ENCODE peak calls at places on chromosomes 4 and X, in six cellular contexts. One of them, this sample, is unnamed.
A peak's percentile ranks its signal among the peaks of the same experiment; 100 is the strongest.

GRCh38 chr4:86497131-86497530 is 97.0 kb upstream of the PTPN13 start:
- DNase-seq in H9: no peak
- DNase-seq in HCT116: no peak
- DNase-seq in neural progenitor cell: no peak
- DNase-seq in IMR-90: no peak
- DNase-seq in GM12878: peak; percentile 16
- DNase-seq in this sample: no peak

GRCh38 chrX:54494970-54495813 is 842 bp downstream of the FGD1 start:
- DNase-seq in neural progenitor cell: peak; percentile 47
- DNase-seq in HCT116: no peak
- DNase-seq in H9: no peak
- DNase-seq in GM12878: no peak
- DNase-seq in IMR-90: peak; percentile 18
- DNase-seq in this sample: peak; percentile 22

GRCh38 chr4:179029683-179030082 is 1587.4 kb upstream of the AGA start:
- DNase-seq in H9: no peak
- DNase-seq in IMR-90: no peak
- DNase-seq in HCT116: no peak
- DNase-seq in GM12878: no peak
- DNase-seq in neural progenitor cell: no peak
- DNase-seq in this sample: no peak

GRCh38 chr4:159764343-159764952 is 661.6 kb downstream of the RAPGEF2 start:
- DNase-seq in IMR-90: no peak
- DNase-seq in GM12878: no peak
- DNase-seq in HCT116: peak; percentile 62
- DNase-seq in neural progenitor cell: peak; percentile 67
- DNase-seq in H9: no peak
- DNase-seq in this sample: no peak

GRCh38 chr4:39446842-39447573 is 11.7 kb downstream of the RPL9 start:
- DNase-seq in HCT116: no peak
- DNase-seq in IMR-90: peak; percentile 28
- DNase-seq in H9: peak; percentile 82
- DNase-seq in GM12878: peak; percentile 48
- DNase-seq in neural progenitor cell: peak; percentile 49
- DNase-seq in this sample: no peak

GRCh38 chr4:38114435-38114834 is 154.2 kb downstream of the PTTG2 start:
- DNase-seq in H9: peak; percentile 57
- DNase-seq in IMR-90: no peak
- DNase-seq in HCT116: no peak
- DNase-seq in GM12878: no peak
- DNase-seq in neural progenitor cell: peak; percentile 70
- DNase-seq in this sample: no peak

GRCh38 chr4:37685211-37685725 is 908 bp downstream of the RELL1 start:
- DNase-seq in GM12878: no peak
- DNase-seq in neural progenitor cell: peak; percentile 16
- DNase-seq in H9: no peak
- DNase-seq in IMR-90: peak; percentile 82
- DNase-seq in HCT116: no peak
- DNase-seq in this sample: no peak

GRCh38 chrX:131331152-131331551 is 42.0 kb upstream of the IGSF1 start:
- DNase-seq in GM12878: no peak
- DNase-seq in neural progenitor cell: no peak
- DNase-seq in H9: peak; percentile 27
- DNase-seq in HCT116: no peak
- DNase-seq in IMR-90: no peak
- DNase-seq in this sample: no peak

GRCh38 chrX:23623797-23624196 is 43.5 kb upstream of the PRDX4 start:
- DNase-seq in IMR-90: no peak
- DNase-seq in GM12878: no peak
- DNase-seq in H9: no peak
- DNase-seq in neural progenitor cell: no peak
- DNase-seq in HCT116: no peak
- DNase-seq in this sample: no peak

GRCh38 chr4:57124145-57124544 is 14.0 kb upstream of the IGFBP7 start:
- DNase-seq in HCT116: no peak
- DNase-seq in H9: no peak
- DNase-seq in GM12878: no peak
- DNase-seq in IMR-90: no peak
- DNase-seq in neural progenitor cell: no peak
- DNase-seq in this sample: no peak

GRCh38 chr4:98006060-98006459 is 137.2 kb downstream of the STPG2 start:
- DNase-seq in HCT116: no peak
- DNase-seq in neural progenitor cell: no peak
- DNase-seq in GM12878: no peak
- DNase-seq in H9: no peak
- DNase-seq in IMR-90: no peak
- DNase-seq in this sample: no peak

GRCh38 chr4:173211222-173211621 is 42.6 kb downstream of the GALNT7 start:
- DNase-seq in GM12878: no peak
- DNase-seq in neural progenitor cell: no peak
- DNase-seq in IMR-90: no peak
- DNase-seq in H9: no peak
- DNase-seq in HCT116: no peak
- DNase-seq in this sample: no peak

GRCh38 chr4:106818764-106819163 is 217.3 kb downstream of the DKK2 start:
- DNase-seq in IMR-90: no peak
- DNase-seq in HCT116: no peak
- DNase-seq in H9: no peak
- DNase-seq in GM12878: no peak
- DNase-seq in neural progenitor cell: no peak
- DNase-seq in this sample: no peak

DNA sequence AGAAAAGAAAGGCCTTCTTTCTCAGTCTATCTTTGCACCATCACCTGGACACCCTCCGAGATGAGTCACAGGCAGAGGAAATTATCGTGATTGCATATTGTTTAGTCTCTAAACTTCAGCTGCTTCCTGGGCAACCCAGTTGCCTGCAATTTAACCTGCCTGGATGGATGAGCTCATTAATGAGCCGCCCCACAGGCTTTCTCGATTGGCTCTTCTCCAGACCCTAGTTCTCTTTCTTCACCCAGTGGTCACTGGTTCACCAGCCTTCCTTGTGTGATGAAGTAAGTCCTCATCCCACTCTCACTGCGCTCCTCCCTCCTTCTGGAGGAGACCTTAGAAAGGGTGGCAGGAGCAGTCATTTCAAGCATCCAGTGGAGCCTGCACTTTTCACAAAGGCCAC is 94.4 kb downstream of the SOWAHB start:
- DNase-seq in neural progenitor cell: no peak
- DNase-seq in H9: no peak
- DNase-seq in GM12878: no peak
- DNase-seq in IMR-90: peak; percentile 92
- DNase-seq in HCT116: no peak
- DNase-seq in this sample: peak; percentile 78
- H2AFZ ChIP-seq in neural progenitor cell: peak overlapping the region; percentile 74
- H2AFZ ChIP-seq in H9: no peak overlapping the region
- H2AFZ ChIP-seq in GM12878: no peak overlapping the region
- H2AFZ ChIP-seq in IMR-90: peak overlapping the region; percentile 71
- H2AFZ ChIP-seq in HCT116: no peak overlapping the region
- H2AFZ ChIP-seq in this sample: peak overlapping the region; percentile 40

GRCh38 chr4:113232194-113232593 is 182.7 kb downstream of the ANK2 start:
- DNase-seq in HCT116: no peak
- DNase-seq in GM12878: no peak
- DNase-seq in IMR-90: peak; percentile 6
- DNase-seq in H9: no peak
- DNase-seq in neural progenitor cell: no peak
- DNase-seq in this sample: no peak
- TF ChIP-seq CTCF in HCT116: no peak
- TF ChIP-seq CTCF in GM12878: no peak
- TF ChIP-seq CTCF in IMR-90: no peak
- TF ChIP-seq CTCF in H9: no peak
- TF ChIP-seq CTCF in neural progenitor cell: no peak
- TF ChIP-seq CTCF in this sample: no peak

GRCh38 chr4:143019351-143019750 is 165.4 kb upstream of the USP38 start:
- DNase-seq in H9: no peak
- DNase-seq in HCT116: no peak
- DNase-seq in GM12878: no peak
- DNase-seq in IMR-90: no peak
- DNase-seq in neural progenitor cell: no peak
- DNase-seq in this sample: no peak

GRCh38 chr4:143021384-143021783 is 163.3 kb upstream of the USP38 start:
- DNase-seq in neural progenitor cell: no peak
- DNase-seq in HCT116: no peak
- DNase-seq in GM12878: peak; percentile 47
- DNase-seq in H9: no peak
- DNase-seq in IMR-90: no peak
- DNase-seq in this sample: no peak

GRCh38 chr4:143016171-143016570 is 168.5 kb upstream of the USP38 start:
- DNase-seq in HCT116: no peak
- DNase-seq in neural progenitor cell: no peak
- DNase-seq in H9: no peak
- DNase-seq in GM12878: no peak
- DNase-seq in IMR-90: no peak
- DNase-seq in this sample: no peak

DNA sequence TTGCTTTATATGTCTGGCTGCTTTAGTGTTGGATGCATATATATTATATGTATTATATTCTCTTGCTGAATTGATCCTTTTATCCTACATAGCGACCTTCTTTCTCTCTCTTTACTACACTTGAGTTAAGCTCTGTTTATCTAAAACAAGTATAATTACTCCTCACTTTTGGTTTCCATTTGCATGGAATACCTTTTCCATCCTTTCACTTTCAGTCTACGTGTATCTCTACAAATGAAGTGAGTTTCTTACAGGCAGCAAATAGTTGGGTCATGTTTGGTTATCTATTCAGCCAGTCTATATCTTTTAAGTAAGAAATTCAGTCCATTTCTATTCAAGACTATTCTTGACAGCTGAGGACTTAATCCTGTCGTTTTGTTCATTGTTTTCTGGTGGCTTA is 167.5 kb upstream of the USP38 start:
- DNase-seq in neural progenitor cell: no peak
- DNase-seq in HCT116: no peak
- DNase-seq in H9: no peak
- DNase-seq in IMR-90: no peak
- DNase-seq in GM12878: no peak
- DNase-seq in this sample: no peak
- H2AFZ ChIP-seq in neural progenitor cell: no peak overlapping the region
- H2AFZ ChIP-seq in HCT116: no peak overlapping the region
- H2AFZ ChIP-seq in H9: no peak overlapping the region
- H2AFZ ChIP-seq in IMR-90: no peak overlapping the region
- H2AFZ ChIP-seq in GM12878: no peak overlapping the region
- H2AFZ ChIP-seq in this sample: no peak overlapping the region

GRCh38 chrX:76127341-76127740 is 45.5 kb upstream of the PBDC1 start:
- DNase-seq in H9: no peak
- DNase-seq in neural progenitor cell: no peak
- DNase-seq in HCT116: no peak
- DNase-seq in IMR-90: no peak
- DNase-seq in GM12878: no peak
- DNase-seq in this sample: no peak
- TF ChIP-seq CTCF in H9: peak; percentile 27
- TF ChIP-seq CTCF in neural progenitor cell: no peak
- TF ChIP-seq CTCF in HCT116: no peak
- TF ChIP-seq CTCF in IMR-90: no peak
- TF ChIP-seq CTCF in GM12878: peak; percentile 34
- TF ChIP-seq CTCF in this sample: peak; percentile 31

GRCh38 chr4:164440196-164440595 is 313.7 kb upstream of the SMIM31 start:
- DNase-seq in HCT116: no peak
- DNase-seq in GM12878: no peak
- DNase-seq in IMR-90: peak; percentile 21
- DNase-seq in H9: no peak
- DNase-seq in neural progenitor cell: no peak
- DNase-seq in this sample: peak; percentile 50
- H2AFZ ChIP-seq in HCT116: no peak overlapping the region
- H2AFZ ChIP-seq in GM12878: no peak overlapping the region
- H2AFZ ChIP-seq in IMR-90: no peak overlapping the region
- H2AFZ ChIP-seq in H9: no peak overlapping the region
- H2AFZ ChIP-seq in neural progenitor cell: peak overlapping the region; percentile 70
- H2AFZ ChIP-seq in this sample: no peak overlapping the region

DNA sequence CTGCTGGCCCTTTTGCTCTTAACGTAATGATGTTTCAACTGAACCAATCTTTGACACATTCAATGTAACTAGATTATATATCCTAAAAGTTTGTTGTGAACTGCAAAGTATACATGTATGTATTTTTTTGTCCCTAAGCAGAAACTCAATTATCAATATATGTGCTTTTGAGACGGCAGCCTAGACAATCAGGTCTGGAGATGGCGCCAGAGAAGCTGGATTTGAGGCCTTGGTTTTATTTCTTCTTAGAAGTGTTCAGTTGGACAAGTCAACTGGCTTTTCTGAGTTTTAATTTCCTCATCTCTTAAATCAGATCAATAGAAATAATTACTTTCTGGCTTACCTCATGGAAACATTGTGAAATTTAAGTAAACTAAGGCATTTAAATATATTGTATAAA is 62.5 kb downstream of the DCAF8L1 start:
- DNase-seq in HCT116: peak; percentile 7
- DNase-seq in neural progenitor cell: peak; percentile 11
- DNase-seq in IMR-90: peak; percentile 4
- DNase-seq in GM12878: no peak
- DNase-seq in H9: no peak
- DNase-seq in this sample: no peak
- TF ChIP-seq CTCF in HCT116: peak; percentile 34
- TF ChIP-seq CTCF in neural progenitor cell: peak; percentile 45
- TF ChIP-seq CTCF in IMR-90: peak; percentile 35
- TF ChIP-seq CTCF in GM12878: no peak
- TF ChIP-seq CTCF in H9: peak; percentile 46
- TF ChIP-seq CTCF in this sample: peak; percentile 27

GRCh38 chr4:152989554-152989970 is 53.4 kb downstream of the FHDC1 start:
- DNase-seq in GM12878: no peak
- DNase-seq in neural progenitor cell: no peak
- DNase-seq in IMR-90: no peak
- DNase-seq in HCT116: no peak
- DNase-seq in H9: no peak
- DNase-seq in this sample: no peak
- H2AFZ ChIP-seq in GM12878: no peak overlapping the region
- H2AFZ ChIP-seq in neural progenitor cell: no peak overlapping the region
- H2AFZ ChIP-seq in IMR-90: no peak overlapping the region
- H2AFZ ChIP-seq in HCT116: no peak overlapping the region
- H2AFZ ChIP-seq in H9: no peak overlapping the region
- H2AFZ ChIP-seq in this sample: no peak overlapping the region

GRCh38 chrX:112826020-112826419 is 14.6 kb downstream of the AMOT start:
- DNase-seq in neural progenitor cell: no peak
- DNase-seq in IMR-90: peak; percentile 49
- DNase-seq in H9: no peak
- DNase-seq in GM12878: no peak
- DNase-seq in HCT116: no peak
- DNase-seq in this sample: peak; percentile 48

GRCh38 chrX:112819813-112820212 is 20.8 kb downstream of the AMOT start:
- DNase-seq in H9: no peak
- DNase-seq in HCT116: no peak
- DNase-seq in neural progenitor cell: no peak
- DNase-seq in IMR-90: no peak
- DNase-seq in GM12878: no peak
- DNase-seq in this sample: no peak

GRCh38 chrX:112820364-112821308 is 20.0 kb downstream of the AMOT start:
- DNase-seq in GM12878: no peak
- DNase-seq in HCT116: no peak
- DNase-seq in H9: no peak
- DNase-seq in neural progenitor cell: no peak
- DNase-seq in IMR-90: no peak
- DNase-seq in this sample: peak; percentile 58

GRCh38 chrX:112819013-112819635 is 21.5 kb downstream of the AMOT start:
- DNase-seq in GM12878: no peak
- DNase-seq in IMR-90: peak; percentile 89
- DNase-seq in neural progenitor cell: no peak
- DNase-seq in HCT116: no peak
- DNase-seq in H9: no peak
- DNase-seq in this sample: peak; percentile 49

DNA sequence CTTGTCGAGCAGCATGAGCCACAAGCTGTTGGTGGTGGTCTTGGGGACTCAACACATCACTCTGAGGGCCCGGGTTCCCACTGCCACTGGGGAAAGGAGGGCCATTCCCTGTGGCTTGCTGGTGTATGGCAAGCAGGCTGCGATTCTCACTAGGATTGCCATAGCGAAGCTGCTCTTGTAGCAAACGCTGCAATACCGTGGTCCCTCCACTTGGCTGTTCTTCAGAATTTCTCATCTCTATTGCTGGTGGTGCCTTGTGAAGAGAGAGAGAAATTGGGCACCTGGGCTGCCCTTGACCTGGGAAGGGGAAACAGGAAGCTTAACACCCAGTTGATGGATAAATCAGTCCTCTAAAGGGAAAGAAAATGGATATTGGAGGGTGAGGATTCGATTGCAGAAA is 17.7 kb downstream of the AMOT start:
- DNase-seq in GM12878: no peak
- DNase-seq in H9: peak; percentile 58
- DNase-seq in neural progenitor cell: no peak
- DNase-seq in HCT116: no peak
- DNase-seq in IMR-90: no peak
- DNase-seq in this sample: no peak
- TF ChIP-seq CTCF in GM12878: no peak
- TF ChIP-seq CTCF in H9: peak; percentile 52
- TF ChIP-seq CTCF in neural progenitor cell: peak; percentile 22
- TF ChIP-seq CTCF in HCT116: no peak
- TF ChIP-seq CTCF in IMR-90: no peak
- TF ChIP-seq CTCF in this sample: no peak

This sample was measured in PC-9.